ENCODE peak calls at places on chromosomes 5 and 9, in seven cellular contexts. Q, P, L, Z, G, O and M are unnamed samples.

GRCh38 chr5:111200828-111201227 is 23.4 kb upstream of the CAMK4 start:
- DNase-seq in Q (no peak), P (no peak), L (no peak), Z (no peak), G (no peak), O (no peak), M (no peak)

GRCh38 chr5:106964102-106964501 is 706.6 kb downstream of the EFNA5 start:
- DNase-seq in Q (no peak), P (no peak), L (no peak), Z (no peak), G (no peak), O (no peak), M (no peak)

GRCh38 chr9:14423816-14424261 is 109.9 kb upstream of the NFIB start:
- DNase-seq in Q (no peak), P (no peak), L (no peak), Z (no peak), G (no peak), O (no peak), M (no peak)

GRCh38 chr9:29212590-29213373 is 1639.5 kb upstream of the C9orf72 start:
- DNase-seq in Q (no peak), P (no peak), L (no peak), Z (no peak), G (no peak), O (peak; percentile 44), M (no peak)

GRCh38 chr5:172444110-172444510 is 10.2 kb downstream of the SH3PXD2B start:
- DNase-seq in Q (no peak), P (no peak), L (no peak), Z (no peak), G (no peak), O (no peak), M (no peak)

GRCh38 chr9:78044189-78044588 is 12.6 kb upstream of the GNAQ start:
- DNase-seq in Q (no peak), P (no peak), L (no peak), Z (no peak), G (no peak), O (no peak), M (no peak)

GRCh38 chr5:61052870-61053269 is 107.9 kb downstream of the NDUFAF2 start:
- DNase-seq in Q (no peak), P (no peak), L (no peak), Z (no peak), G (no peak), O (peak; percentile 3), M (no peak)

GRCh38 chr5:146662229-146662628 is 146.2 kb upstream of the GPR151 start:
- DNase-seq in Q (no peak), P (no peak), L (no peak), Z (no peak), G (no peak), O (peak; percentile 5), M (no peak)

GRCh38 chr9:121817476-121817875 is 166.0 kb downstream of the DAB2IP start:
- DNase-seq in Q (no peak), P (no peak), L (no peak), Z (no peak), G (no peak), O (no peak), M (no peak)

GRCh38 chr5:176817864-176818377 is 7.6 kb downstream of the UNC5A start:
- DNase-seq in Q (no peak), P (no peak), L (no peak), Z (no peak), G (no peak), O (peak; percentile 89), M (no peak)

GRCh38 chr5:1217596-1218206 is 7.5 kb upstream of the SLC6A18 start:
- DNase-seq in Q (no peak), P (no peak), L (no peak), Z (no peak), G (no peak), O (no peak), M (no peak)

GRCh38 chr5:1215320-1216096 is 9.7 kb upstream of the SLC6A18 start:
- DNase-seq in Q (no peak), P (no peak), L (no peak), Z (no peak), G (no peak), O (no peak), M (peak; percentile 35)

GRCh38 chr5:1218351-1219080 is 6.7 kb upstream of the SLC6A18 start:
- DNase-seq in Q (no peak), P (no peak), L (no peak), Z (no peak), G (no peak), O (no peak), M (no peak)

GRCh38 chr5:1216211-1216917 is 8.8 kb upstream of the SLC6A18 start:
- DNase-seq in Q (no peak), P (no peak), L (no peak), Z (no peak), G (no peak), O (no peak), M (peak; percentile 31)

GRCh38 chr5:1216918-1217295 is 8.3 kb upstream of the SLC6A18 start:
- DNase-seq in Q (no peak), P (no peak), L (no peak), Z (no peak), G (no peak), O (no peak), M (no peak)
- TF ChIP-seq POLR2A in Q (no peak), P (no peak), L (no peak), Z (no peak), G (no peak), O (no peak), M (no peak)

GRCh38 chr9:7094052-7094451 is 336.3 kb downstream of the KDM4C start:
- DNase-seq in Q (no peak), P (no peak), L (no peak), Z (no peak), G (no peak), O (no peak), M (no peak)
- TF ChIP-seq CTCF in Q (peak; percentile 34), P (peak; percentile 9), L (no peak), Z (peak; percentile 19), G (peak; percentile 36), O (peak; percentile 43), M (peak; percentile 24)

GRCh38 chr5:132460835-132461230 is 29.7 kb downstream of the IRF1 start:
- DNase-seq in Q (no peak), P (no peak), L (no peak), Z (peak; percentile 64), G (peak; percentile 7), O (no peak), M (no peak)
- H3K4me1 ChIP-seq in Q (peaks cover 33% of the 10 kb centered on the region), P (peaks cover 62% of the 10 kb centered on the region), L (peaks cover 8% of the 10 kb centered on the region), Z (peaks cover 90% of the 10 kb centered on the region), G (peaks cover 98% of the 10 kb centered on the region), O (peaks cover 42% of the 10 kb centered on the region), M (peaks cover 97% of the 10 kb centered on the region)

GRCh38 chr5:43041131-43041668 is 1.1 kb upstream of the ANXA2R start:
- DNase-seq in Q (peak; percentile 49), P (peak; percentile 44), L (no peak), Z (no peak), G (peak; percentile 36), O (no peak), M (no peak)

GRCh38 chr5:43038523-43038989 is 1.6 kb downstream of the ANXA2R start:
- DNase-seq in Q (no peak), P (peak; percentile 55), L (no peak), Z (no peak), G (peak; percentile 23), O (no peak), M (no peak)

GRCh38 chr5:43039115-43039467 is 1.0 kb downstream of the ANXA2R start:
- DNase-seq in Q (no peak), P (no peak), L (no peak), Z (no peak), G (no peak), O (no peak), M (no peak)

GRCh38 chr5:43040287-43041098 is at the start of gene ANXA2R:
- DNase-seq in Q (peak; percentile 88), P (peak; percentile 90), L (peak; percentile 94), Z (peak; percentile 92), G (peak; percentile 94), O (peak; percentile 67), M (peak; percentile 83)

DNA sequence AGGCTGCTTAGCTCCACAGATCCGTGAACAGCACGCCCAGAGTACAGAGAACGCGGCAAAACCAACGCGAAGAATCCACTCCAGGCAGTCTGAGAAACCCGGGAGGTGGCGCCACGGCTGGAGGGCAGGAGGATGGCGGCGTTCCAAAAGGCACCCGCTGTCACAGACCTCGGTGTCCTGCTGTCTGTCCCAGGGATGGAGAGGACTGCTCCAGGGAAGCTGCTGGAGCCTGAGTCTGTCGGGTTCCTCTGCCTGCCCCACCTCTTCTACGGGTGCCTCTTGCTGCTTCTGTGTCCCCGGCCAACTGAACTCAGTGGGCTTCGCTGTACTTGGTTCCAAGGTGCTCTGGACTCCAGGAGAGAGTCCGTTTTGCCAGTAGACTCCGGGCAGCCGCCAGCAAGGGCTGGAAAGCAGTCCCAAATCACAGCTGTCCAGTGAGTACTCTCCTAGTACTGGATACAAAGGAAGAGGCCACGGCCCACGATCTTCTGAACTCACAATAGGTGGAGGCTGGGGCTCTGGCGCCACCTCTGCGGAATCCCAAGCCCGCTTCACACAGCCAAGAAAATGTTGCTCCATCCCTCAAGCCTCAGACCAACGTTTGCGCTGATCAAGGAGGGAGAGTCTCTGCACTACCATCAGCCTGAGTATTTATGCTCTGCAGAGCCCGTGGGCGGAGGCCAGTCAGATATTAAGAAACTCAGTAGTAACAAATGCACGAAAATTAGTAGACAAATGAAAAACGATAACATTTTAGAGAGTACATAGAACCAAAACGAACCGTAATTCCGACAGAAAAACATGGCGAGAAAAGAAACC is 442 bp downstream of the ANXA2R start:
- DNase-seq in Q (peak; percentile 75), P (peak; percentile 74), L (peak; percentile 82), Z (peak; percentile 86), G (peak; percentile 68), O (peak; percentile 58), M (peak; percentile 71)
- TF ChIP-seq POLR2A in Q (no peak), P (no peak), L (no peak), Z (no peak), G (peak; percentile 5), O (no peak), M (no peak)

GRCh38 chr5:140145818-140146522 is 20.2 kb downstream of the IGIP start:
- DNase-seq in Q (peak; percentile 75), P (peak; percentile 35), L (peak; percentile 59), Z (peak; percentile 85), G (peak; percentile 76), O (peak; percentile 68), M (peak; percentile 83)
- TF ChIP-seq CTCF in Q (peak; percentile 79), P (peak; percentile 86), L (peak; percentile 56), Z (peak; percentile 84), G (peak; percentile 78), O (peak; percentile 52), M (peak; percentile 80)